ENCODE peak calls at places on chromosomes 12 and 14, in four cellular contexts. K is ovary, I is H54, T is adrenal gland. R is an unnamed sample.

GRCh38 chr12:50772470-50772869 is 8.6 kb downstream of the ATF1 start:
- DNase-seq in T (no peak), K (no peak), I (no peak), R (no peak)

GRCh38 chr14:104283197-104284106 is 145.1 kb downstream of the KIF26A start:
- DNase-seq in I (no peak), K (peak), T (no peak), R (no peak)

GRCh38 chr14:70907172-70907995 is at the start of gene PCNX1:
- DNase-seq in T (peak), I (peak), K (peak), R (peak)

GRCh38 chr14:105853907-105854599 is 327.7 kb downstream of the TMEM121 start:
- DNase-seq in I (no peak), K (peak), T (no peak), R (no peak)

GRCh38 chr12:6072302-6072752 is 52.1 kb downstream of the VWF start:
- DNase-seq in I (no peak), K (no peak), T (no peak), R (no peak)

GRCh38 chr14:33796356-33796755 is 154.5 kb downstream of the EGLN3 start:
- DNase-seq in I (no peak), K (no peak), T (peak), R (no peak)

GRCh38 chr12:117363953-117364486 is 2.6 kb upstream of the NOS1 start:
- DNase-seq in T (no peak), I (no peak), K (no peak), R (no peak)

GRCh38 chr12:7650091-7650490 is 15.6 kb downstream of the APOBEC1 start:
- DNase-seq in I (no peak), T (no peak), K (no peak), R (no peak)

GRCh38 chr14:54728700-54729527 is 162.0 kb downstream of the SAMD4A start:
- DNase-seq in I (no peak), T (no peak), K (no peak), R (no peak)

GRCh38 chr14:61927521-61927920 is 165.3 kb downstream of the SNAPC1 start:
- DNase-seq in K (no peak), I (peak), T (no peak), R (no peak)

GRCh38 chr14:68794856-68795601 is 2.2 kb upstream of the ZFP36L1 start:
- DNase-seq in T (peak), I (no peak), K (no peak), R (no peak)

GRCh38 chr14:68797180-68797670 is 4.4 kb upstream of the ZFP36L1 start:
- DNase-seq in T (no peak), K (peak), I (no peak), R (no peak)

GRCh38 chr14:68794130-68794855 is 1.4 kb upstream of the ZFP36L1 start:
- DNase-seq in T (peak), I (no peak), K (peak), R (peak)

GRCh38 chr14:68796418-68797101 is 3.7 kb upstream of the ZFP36L1 start:
- DNase-seq in K (peak), T (peak), I (no peak), R (peak)

DNA sequence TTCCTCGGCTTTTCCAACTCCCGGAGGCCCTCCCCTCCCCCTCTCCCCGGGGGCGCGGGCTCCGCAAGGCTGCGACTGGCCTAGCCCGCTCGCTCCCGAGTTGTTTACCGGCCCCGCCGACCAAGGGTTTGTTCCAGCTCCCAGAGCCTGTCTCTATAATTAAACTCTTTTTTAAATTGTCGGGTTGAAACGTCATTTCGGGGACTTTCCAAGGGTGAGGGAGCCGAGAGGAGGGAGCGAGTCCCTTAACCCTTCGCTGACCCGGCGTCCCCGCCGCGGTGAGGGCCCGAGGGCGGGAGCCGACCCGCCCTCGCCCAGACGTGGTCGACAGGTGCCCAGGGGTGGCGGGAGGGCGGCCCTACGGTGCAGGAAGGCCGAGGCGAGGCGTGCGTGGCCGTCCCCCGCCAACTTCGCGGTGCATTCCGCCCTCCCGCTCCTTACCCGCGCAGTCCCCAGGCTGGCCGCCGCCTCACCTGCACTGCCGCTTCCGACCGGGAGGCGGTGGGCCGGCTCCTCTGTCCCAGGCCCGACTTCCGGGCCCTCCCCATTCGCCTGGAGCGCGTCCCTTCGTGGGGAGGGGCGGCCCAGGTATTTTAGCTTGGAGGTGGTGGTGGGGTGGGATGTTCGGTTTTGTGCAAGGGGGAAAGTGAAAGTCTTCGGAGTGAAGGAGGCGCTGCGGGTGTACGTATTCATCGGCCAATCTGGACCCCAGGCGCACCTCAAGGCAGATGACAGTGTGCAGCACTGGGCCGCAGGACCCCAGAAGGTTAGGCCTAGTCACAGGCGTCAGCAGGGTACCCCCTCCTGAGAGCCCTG is 2.9 kb upstream of the ZFP36L1 start:
- DNase-seq in I (no peak), T (peak), K (peak), R (peak)
- TF ChIP-seq POLR2A in I (peak), T (peak), K (peak), R (peak)

GRCh38 chr12:131940121-131940520 is 9.6 kb upstream of the EP400 start:
- DNase-seq in I (no peak), T (no peak), K (no peak), R (no peak)

GRCh38 chr12:131941116-131941986 is 8.4 kb upstream of the EP400 start:
- DNase-seq in K (peak), T (no peak), I (no peak), R (no peak)

GRCh38 chr12:131941987-131942341 is 7.8 kb upstream of the EP400 start:
- DNase-seq in T (no peak), K (peak), I (no peak), R (no peak)

GRCh38 chr12:131938082-131938481 is 9.0 kb downstream of the PUS1 start:
- DNase-seq in T (no peak), I (no peak), K (no peak), R (no peak)

GRCh38 chr12:131939007-131939406 is 9.9 kb downstream of the PUS1 start:
- DNase-seq in I (no peak), K (peak), T (no peak), R (no peak)
- TF ChIP-seq POLR2A in I (no peak), K (no peak), T (no peak), R (no peak)

DNA sequence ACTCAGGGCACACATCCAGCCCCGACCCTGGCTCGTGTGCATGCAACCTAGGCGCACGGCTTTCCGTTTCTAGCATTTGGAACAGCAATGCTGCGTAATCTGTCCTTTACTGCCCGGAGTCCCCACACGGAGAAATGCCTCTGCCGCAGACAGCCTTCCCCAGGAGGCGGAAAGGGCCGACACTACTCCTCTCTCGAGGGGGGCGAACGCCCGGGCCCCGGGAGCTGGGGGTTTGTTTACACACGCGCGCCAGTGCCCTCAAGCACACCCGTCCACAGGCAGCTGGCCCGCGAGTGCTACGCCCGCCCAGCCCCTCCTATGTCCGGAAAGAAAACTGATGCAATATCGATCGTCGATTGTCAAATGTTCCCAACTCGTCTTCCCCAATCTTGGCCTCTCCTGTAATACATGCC is 849 bp downstream of the SLC38A2 start:
- DNase-seq in T (peak), K (peak), I (no peak), R (peak)
- TF ChIP-seq POLR2A in T (peak), K (no peak), I (no peak), R (peak)

GRCh38 chr12:11545438-11546330 is 103.8 kb upstream of the ETV6 start:
- DNase-seq in K (no peak), I (no peak), T (no peak), R (no peak)
- TF ChIP-seq POLR2A in K (no peak), I (no peak), T (no peak), R (no peak)

GRCh38 chr12:105916698-105917059 is 222.1 kb downstream of the NUAK1 start:
- DNase-seq in K (no peak), T (no peak), I (no peak), R (no peak)
- TF ChIP-seq POLR2A in K (no peak), T (no peak), I (no peak), R (no peak)

GRCh38 chr12:45991289-45992249 is 1.2 kb upstream of the SCAF11 start:
- DNase-seq in K (peak), I (peak), T (peak), R (peak)
- TF ChIP-seq POLR2A in K (no peak), I (peak), T (peak), R (peak)

GRCh38 chr12:55705802-55706402 is 1.8 kb downstream of the ITGA7 start:
- DNase-seq in I (no peak), T (no peak), K (no peak), R (peak)

GRCh38 chr12:55707841-55708694 is at the start of gene ITGA7:
- DNase-seq in K (peak), I (peak), T (peak), R (peak)

GRCh38 chr12:55712154-55712553 is 3.7 kb upstream of the BLOC1S1 start:
- DNase-seq in K (no peak), I (no peak), T (no peak), R (no peak)

GRCh38 chr12:55706840-55707671 is 648 bp downstream of the ITGA7 start:
- DNase-seq in K (no peak), I (no peak), T (no peak), R (no peak)

DNA sequence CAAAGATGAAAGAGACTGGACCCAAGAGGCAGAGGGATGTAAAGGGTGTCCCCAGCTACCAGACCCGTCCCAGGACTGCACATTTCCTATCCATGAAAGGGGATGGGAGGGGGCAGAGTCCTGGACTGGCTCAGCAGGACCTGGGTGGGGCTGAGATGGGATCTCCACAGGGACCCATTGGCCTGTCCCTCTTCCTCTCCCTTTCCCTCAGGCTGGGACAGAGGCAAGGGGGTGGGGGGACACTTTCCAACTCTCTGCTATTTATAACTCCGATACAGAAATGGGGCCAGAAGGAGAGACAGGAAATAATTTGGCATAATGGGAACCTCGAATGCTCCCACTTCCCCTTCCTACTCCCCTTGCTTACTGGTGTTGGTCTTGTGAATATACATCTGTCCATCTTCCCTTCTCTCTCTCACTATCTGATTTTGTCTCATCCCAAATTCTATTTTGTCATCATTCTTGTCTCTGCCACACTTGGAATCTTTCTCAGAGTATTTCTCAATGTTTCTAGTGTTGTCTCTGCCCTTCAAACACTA is 1.1 kb upstream of the ITGA7 start:
- DNase-seq in I (no peak), T (no peak), K (no peak), R (no peak)
- TF ChIP-seq POLR2A in I (no peak), T (no peak), K (no peak), R (peak)

R was measured in gastrocnemius medialis.